ENCODE peak calls at places on chromosome 16, in eight cellular contexts. O, J, N, M, D, P, W and G are unnamed samples.

GRCh38 chr16:30526137-30526822 is at the start of gene ZNF768:
- DNase-seq in P (no peak), M (no peak), D (no peak), J (no peak), W (peak; percentile 84), N (peak; percentile 79), O (peak; percentile 84), G (no peak)

GRCh38 chr16:88993946-88994600 is 17.1 kb upstream of the CBFA2T3 start:
- DNase-seq in P (no peak), J (no peak), O (no peak), N (no peak), W (no peak), M (no peak), D (no peak), G (no peak)

GRCh38 chr16:29898135-29898534 is 1.2 kb downstream of the SEZ6L2 start:
- DNase-seq in O (no peak), M (no peak), D (no peak), N (no peak), P (no peak), J (no peak), W (peak; percentile 49), G (no peak)

GRCh38 chr16:78519896-78520295 is 420.4 kb downstream of the WWOX start:
- DNase-seq in M (no peak), W (no peak), D (no peak), O (no peak), P (no peak), J (no peak), N (no peak), G (no peak)

GRCh38 chr16:69270831-69271230 is 40.3 kb upstream of the VPS4A start:
- DNase-seq in N (no peak), D (no peak), O (no peak), P (no peak), M (no peak), J (no peak), W (no peak), G (no peak)

GRCh38 chr16:87657621-87658192 is 55.4 kb downstream of the JPH3 start:
- DNase-seq in J (peak; percentile 23), N (no peak), W (peak; percentile 77), P (no peak), M (no peak), D (no peak), O (no peak), G (no peak)

GRCh38 chr16:27389272-27389961 is 12.6 kb upstream of the IL21R start:
- DNase-seq in P (no peak), M (no peak), O (no peak), J (no peak), D (no peak), W (no peak), N (no peak), G (peak; percentile 93)

GRCh38 chr16:56964243-56965148 is 2.7 kb downstream of the CETP start:
- DNase-seq in M (peak; percentile 76), D (peak; percentile 92), J (peak; percentile 80), N (peak; percentile 42), O (peak; percentile 90), W (peak; percentile 94), P (peak; percentile 98), G (peak; percentile 90)

GRCh38 chr16:84277244-84277823 is 17.3 kb upstream of the WFDC1 start:
- DNase-seq in J (peak; percentile 68), D (peak; percentile 77), N (peak; percentile 33), P (peak; percentile 68), O (peak; percentile 72), M (peak; percentile 78), W (peak; percentile 67), G (peak; percentile 25)

GRCh38 chr16:85767569-85767968 is 16.7 kb upstream of the C16orf74 start:
- DNase-seq in N (no peak), W (peak; percentile 80), D (no peak), O (no peak), P (no peak), M (no peak), J (no peak), G (no peak)

GRCh38 chr16:24075302-24075701 is 180.8 kb upstream of the CACNG3 start:
- DNase-seq in D (no peak), M (no peak), O (no peak), J (no peak), N (no peak), P (no peak), W (no peak), G (no peak)

GRCh38 chr16:74673876-74674275 is 7.2 kb upstream of the RFWD3 start:
- DNase-seq in D (no peak), N (no peak), P (no peak), W (no peak), M (no peak), O (no peak), J (no peak), G (no peak)

GRCh38 chr16:88301431-88301830 is 81.3 kb upstream of the ZNF469 start:
- DNase-seq in J (no peak), W (no peak), M (no peak), D (no peak), P (no peak), O (no peak), N (no peak), G (no peak)

GRCh38 chr16:9949396-9949795 is 232.8 kb downstream of the GRIN2A start:
- DNase-seq in D (no peak), J (no peak), O (no peak), N (no peak), P (no peak), M (no peak), W (no peak), G (no peak)

GRCh38 chr16:75733305-75734141 is 7.2 kb upstream of the CPHXL start:
- DNase-seq in O (no peak), M (peak; percentile 21), P (no peak), W (peak; percentile 2), J (peak; percentile 49), N (peak; percentile 3), D (no peak), G (no peak)

GRCh38 chr16:11004351-11004750 is 60.0 kb downstream of the CLEC16A start:
- DNase-seq in M (no peak), O (no peak), N (no peak), J (no peak), P (no peak), W (no peak), D (no peak), G (no peak)

GRCh38 chr16:1188781-1189189 is 35.9 kb downstream of the CACNA1H start:
- DNase-seq in O (peak; percentile 75), P (peak; percentile 37), J (no peak), W (peak; percentile 51), M (peak; percentile 13), N (no peak), D (peak; percentile 58), G (peak; percentile 51)

GRCh38 chr16:1054660-1055556 is 17.6 kb upstream of the SSTR5 start:
- DNase-seq in N (peak; percentile 53), P (no peak), J (peak; percentile 63), W (peak; percentile 54), O (peak; percentile 72), D (peak; percentile 68), M (peak; percentile 40), G (peak; percentile 12)

GRCh38 chr16:28572659-28573510 is 19.2 kb downstream of the SGF29 start:
- DNase-seq in W (peak; percentile 69), D (no peak), J (no peak), O (no peak), M (no peak), N (no peak), P (no peak), G (no peak)

GRCh38 chr16:83137326-83137770 is 510.6 kb downstream of the CDH13 start:
- DNase-seq in D (peak; percentile 28), P (no peak), N (no peak), W (no peak), O (no peak), J (no peak), M (no peak), G (peak; percentile 75)

GRCh38 chr16:22296225-22297113 is 740 bp upstream of the POLR3E start:
- DNase-seq in D (no peak), P (no peak), N (no peak), W (peak; percentile 27), O (no peak), J (peak; percentile 62), M (no peak), G (peak; percentile 24)

GRCh38 chr16:53609536-53609935 is 94.1 kb downstream of the RPGRIP1L start:
- DNase-seq in M (no peak), P (no peak), D (no peak), N (no peak), O (no peak), W (no peak), J (no peak), G (no peak)

GRCh38 chr16:81431554-81432353 is 12.9 kb upstream of the CMIP start:
- DNase-seq in P (no peak), W (no peak), J (peak; percentile 32), M (peak; percentile 49), O (no peak), D (no peak), N (no peak), G (no peak)

GRCh38 chr16:51549836-51550235 is 398.8 kb upstream of the SALL1 start:
- DNase-seq in W (no peak), P (no peak), D (no peak), J (no peak), M (no peak), N (no peak), O (no peak), G (no peak)

GRCh38 chr16:30567991-30568638 is 3.4 kb downstream of the ZNF688 start:
- DNase-seq in W (no peak), O (peak; percentile 62), P (peak; percentile 34), D (no peak), M (no peak), J (peak; percentile 72), N (no peak), G (peak; percentile 87)

GRCh38 chr16:46947900-46948547 is 25.4 kb downstream of the DNAJA2 start:
- DNase-seq in M (peak; percentile 18), P (peak; percentile 11), N (no peak), O (peak; percentile 64), D (peak; percentile 26), J (peak; percentile 36), W (peak; percentile 30), G (peak; percentile 65)

GRCh38 chr16:73166972-73167550 is 119.1 kb upstream of the ZFHX3 start:
- DNase-seq in O (no peak), D (no peak), P (no peak), N (no peak), M (no peak), J (no peak), W (no peak), G (no peak)

GRCh38 chr16:4316732-4317461 is 1.0 kb downstream of the GLIS2 start:
- DNase-seq in W (no peak), P (no peak), N (peak; percentile 51), D (peak; percentile 74), J (peak; percentile 92), O (no peak), M (no peak), G (no peak)

GRCh38 chr16:67395458-67396158 is 2.3 kb upstream of the TPPP3 start:
- DNase-seq in D (no peak), J (peak; percentile 96), N (no peak), W (no peak), P (no peak), M (no peak), O (no peak), G (no peak)